ENCODE peak calls at places on chromosomes 3 and 15, in four cellular contexts. D is NCI-H1930, Q is cardiac muscle cell, N is tibial artery. C is an unnamed sample.

GRCh38 chr3:107650788-107651187 is 128.0 kb downstream of the BBX start:
- DNase-seq in D (no peak), Q (no peak), N (no peak), C (no peak)

GRCh38 chr3:10364816-10365215 is 43.9 kb upstream of the SEC13 start:
- DNase-seq in D (no peak), Q (no peak), N (no peak), C (no peak)

GRCh38 chr15:99157456-99157855 is 52.6 kb downstream of the SYNM start:
- DNase-seq in D (no peak), Q (no peak), N (no peak), C (no peak)

GRCh38 chr3:46549989-46550388 is 16.1 kb downstream of the LRRC2 start:
- DNase-seq in D (no peak), Q (no peak), N (no peak), C (no peak)

GRCh38 chr15:88431441-88431840 is 35.7 kb downstream of the MRPL46 start:
- DNase-seq in D (no peak), Q (no peak), N (no peak), C (no peak)

GRCh38 chr3:63015614-63016016 is 140.4 kb upstream of the CADPS start:
- DNase-seq in D (no peak), Q (peak), N (no peak), C (no peak)

GRCh38 chr15:57772223-57772957 is 65.9 kb downstream of the POLR2M start:
- DNase-seq in D (no peak), Q (no peak), N (no peak), C (no peak)

GRCh38 chr3:108180214-108180613 is 42.0 kb downstream of the IFT57 start:
- DNase-seq in D (no peak), Q (no peak), N (no peak), C (no peak)

GRCh38 chr3:195187609-195188529 is 83.1 kb downstream of the XXYLT1 start:
- DNase-seq in D (no peak), Q (no peak), N (no peak), C (no peak)

GRCh38 chr3:165783383-165783782 is 53.8 kb downstream of the BCHE start:
- DNase-seq in D (no peak), Q (no peak), N (no peak), C (no peak)

GRCh38 chr3:179415377-179415776 is 35.9 kb downstream of the GNB4 start:
- DNase-seq in D (no peak), Q (no peak), N (no peak), C (no peak)

GRCh38 chr3:47669026-47669749 is 90.5 kb upstream of the CSPG5 start:
- DNase-seq in D (no peak), Q (no peak), N (no peak), C (no peak)

C was measured in activated T-cell treated with anti-CD3 and anti-CD28 coated beads, Interleukin-2, amount 50 U/mL, for 72 hours.